ENCODE peak calls at places on chromosomes 6 and 20, in eight cellular contexts. One of them, this sample, is unnamed.
A peak's percentile ranks its signal among the peaks of the same experiment; 100 is the strongest.

GRCh38 chr20:51700809-51701285 is 67.3 kb downstream of the ATP9A start:
- DNase-seq in HT1080: no peak
- DNase-seq in KG1: no peak
- DNase-seq in EL: peak; percentile 47
- DNase-seq in left ventricle myocardium inferior: no peak
- DNase-seq in Kasumi-1: peak; percentile 61
- DNase-seq in NCI-H748 treated with DMSO at 0.1 percent for 48 hours: no peak
- DNase-seq in PC-9: peak; percentile 16
- DNase-seq in this sample: peak; percentile 70

GRCh38 chr20:37850724-37851123 is 52.2 kb upstream of the VSTM2L start:
- DNase-seq in EL: no peak
- DNase-seq in HT1080: no peak
- DNase-seq in KG1: no peak
- DNase-seq in Kasumi-1: no peak
- DNase-seq in NCI-H748 treated with DMSO at 0.1 percent for 48 hours: no peak
- DNase-seq in PC-9: no peak
- DNase-seq in left ventricle myocardium inferior: no peak
- DNase-seq in this sample: no peak

GRCh38 chr20:13221673-13222318 is 722 bp downstream of the ISM1 start:
- DNase-seq in KG1: peak; percentile 18
- DNase-seq in left ventricle myocardium inferior: peak; percentile 40
- DNase-seq in EL: peak; percentile 56
- DNase-seq in Kasumi-1: peak; percentile 37
- DNase-seq in HT1080: peak; percentile 60
- DNase-seq in PC-9: peak; percentile 64
- DNase-seq in NCI-H748 treated with DMSO at 0.1 percent for 48 hours: peak; percentile 71
- DNase-seq in this sample: peak; percentile 89

GRCh38 chr20:64065062-64065972 is 2.3 kb downstream of the TCEA2 start:
- DNase-seq in Kasumi-1: no peak
- DNase-seq in PC-9: no peak
- DNase-seq in left ventricle myocardium inferior: no peak
- DNase-seq in NCI-H748 treated with DMSO at 0.1 percent for 48 hours: no peak
- DNase-seq in EL: no peak
- DNase-seq in KG1: no peak
- DNase-seq in HT1080: no peak
- DNase-seq in this sample: no peak

GRCh38 chr6:111626446-111626845 is 20.8 kb upstream of the TRAF3IP2 start:
- DNase-seq in HT1080: no peak
- DNase-seq in PC-9: no peak
- DNase-seq in EL: no peak
- DNase-seq in KG1: no peak
- DNase-seq in Kasumi-1: no peak
- DNase-seq in left ventricle myocardium inferior: no peak
- DNase-seq in NCI-H748 treated with DMSO at 0.1 percent for 48 hours: no peak
- DNase-seq in this sample: peak; percentile 31

GRCh38 chr6:43937236-43938177 is 167.5 kb downstream of the VEGFA start:
- DNase-seq in EL: no peak
- DNase-seq in Kasumi-1: no peak
- DNase-seq in KG1: no peak
- DNase-seq in NCI-H748 treated with DMSO at 0.1 percent for 48 hours: no peak
- DNase-seq in left ventricle myocardium inferior: peak; percentile 12
- DNase-seq in PC-9: no peak
- DNase-seq in HT1080: no peak
- DNase-seq in this sample: no peak

GRCh38 chr20:38092260-38092857 is 58.8 kb downstream of the RPRD1B start:
- DNase-seq in Kasumi-1: no peak
- DNase-seq in EL: no peak
- DNase-seq in left ventricle myocardium inferior: no peak
- DNase-seq in KG1: no peak
- DNase-seq in PC-9: no peak
- DNase-seq in NCI-H748 treated with DMSO at 0.1 percent for 48 hours: no peak
- DNase-seq in HT1080: no peak
- DNase-seq in this sample: no peak

GRCh38 chr6:6697620-6698019 is 109.1 kb downstream of the LY86 start:
- DNase-seq in PC-9: no peak
- DNase-seq in NCI-H748 treated with DMSO at 0.1 percent for 48 hours: no peak
- DNase-seq in left ventricle myocardium inferior: no peak
- DNase-seq in Kasumi-1: no peak
- DNase-seq in KG1: no peak
- DNase-seq in EL: no peak
- DNase-seq in HT1080: no peak
- DNase-seq in this sample: no peak

GRCh38 chr6:121630716-121631115 is 195.3 kb downstream of the GJA1 start:
- DNase-seq in NCI-H748 treated with DMSO at 0.1 percent for 48 hours: no peak
- DNase-seq in PC-9: no peak
- DNase-seq in left ventricle myocardium inferior: no peak
- DNase-seq in Kasumi-1: no peak
- DNase-seq in EL: no peak
- DNase-seq in KG1: no peak
- DNase-seq in HT1080: peak; percentile 53
- DNase-seq in this sample: no peak

GRCh38 chr6:1004885-1005635 is 306.8 kb upstream of the FOXQ1 start:
- DNase-seq in KG1: no peak
- DNase-seq in left ventricle myocardium inferior: no peak
- DNase-seq in NCI-H748 treated with DMSO at 0.1 percent for 48 hours: no peak
- DNase-seq in EL: peak; percentile 11
- DNase-seq in HT1080: peak; percentile 88
- DNase-seq in Kasumi-1: no peak
- DNase-seq in PC-9: peak; percentile 39
- DNase-seq in this sample: no peak

This sample was measured in GM03348.